ENCODE peak calls at places on chromosome X, in seven cellular contexts. One of them, this sample, is unnamed.

GRCh38 chrX:39397561-39398200 is 596.4 kb downstream of the MID1IP1 start:
- DNase-seq in MV-4-11: no peak
- DNase-seq in NCI-H187: no peak
- DNase-seq in stimulated activated CD8-positive, alpha-beta memory T cell treated with anti-CD3 and anti-CD28 coated beads, Interleukin-4, amount 100 ng/mL, for 4 hours: no peak
- DNase-seq in PC-3: no peak
- DNase-seq in psoas muscle: no peak
- DNase-seq in naive thymus-derived CD4-positive, alpha-beta T cell: no peak
- DNase-seq in this sample: peak

GRCh38 chrX:134520860-134521390 is 61.0 kb downstream of the HPRT1 start:
- DNase-seq in stimulated activated CD8-positive, alpha-beta memory T cell treated with anti-CD3 and anti-CD28 coated beads, Interleukin-4, amount 100 ng/mL, for 4 hours: no peak
- DNase-seq in MV-4-11: peak
- DNase-seq in psoas muscle: no peak
- DNase-seq in naive thymus-derived CD4-positive, alpha-beta T cell: no peak
- DNase-seq in NCI-H187: no peak
- DNase-seq in PC-3: peak
- DNase-seq in this sample: peak

GRCh38 chrX:68868902-68869800 is 40.3 kb downstream of the EFNB1 start:
- DNase-seq in psoas muscle: no peak
- DNase-seq in stimulated activated CD8-positive, alpha-beta memory T cell treated with anti-CD3 and anti-CD28 coated beads, Interleukin-4, amount 100 ng/mL, for 4 hours: no peak
- DNase-seq in NCI-H187: no peak
- DNase-seq in PC-3: no peak
- DNase-seq in naive thymus-derived CD4-positive, alpha-beta T cell: peak
- DNase-seq in MV-4-11: no peak
- DNase-seq in this sample: no peak

GRCh38 chrX:6226646-6227444 is 1.8 kb downstream of the NLGN4X start:
- DNase-seq in PC-3: no peak
- DNase-seq in MV-4-11: no peak
- DNase-seq in stimulated activated CD8-positive, alpha-beta memory T cell treated with anti-CD3 and anti-CD28 coated beads, Interleukin-4, amount 100 ng/mL, for 4 hours: no peak
- DNase-seq in psoas muscle: no peak
- DNase-seq in NCI-H187: no peak
- DNase-seq in naive thymus-derived CD4-positive, alpha-beta T cell: no peak
- DNase-seq in this sample: no peak

GRCh38 chrX:150587585-150588503 is 19.4 kb downstream of the MTM1 start:
- DNase-seq in PC-3: peak
- DNase-seq in naive thymus-derived CD4-positive, alpha-beta T cell: peak
- DNase-seq in MV-4-11: no peak
- DNase-seq in NCI-H187: no peak
- DNase-seq in psoas muscle: no peak
- DNase-seq in stimulated activated CD8-positive, alpha-beta memory T cell treated with anti-CD3 and anti-CD28 coated beads, Interleukin-4, amount 100 ng/mL, for 4 hours: peak
- DNase-seq in this sample: no peak

GRCh38 chrX:50858548-50858947 is 44.6 kb upstream of the SHROOM4 start:
- DNase-seq in MV-4-11: no peak
- DNase-seq in stimulated activated CD8-positive, alpha-beta memory T cell treated with anti-CD3 and anti-CD28 coated beads, Interleukin-4, amount 100 ng/mL, for 4 hours: no peak
- DNase-seq in naive thymus-derived CD4-positive, alpha-beta T cell: no peak
- DNase-seq in NCI-H187: no peak
- DNase-seq in PC-3: no peak
- DNase-seq in psoas muscle: no peak
- DNase-seq in this sample: no peak

GRCh38 chrX:48540015-48540350 is 469 bp downstream of the TBC1D25 start:
- DNase-seq in MV-4-11: peak
- DNase-seq in psoas muscle: no peak
- DNase-seq in stimulated activated CD8-positive, alpha-beta memory T cell treated with anti-CD3 and anti-CD28 coated beads, Interleukin-4, amount 100 ng/mL, for 4 hours: peak
- DNase-seq in NCI-H187: peak
- DNase-seq in naive thymus-derived CD4-positive, alpha-beta T cell: peak
- DNase-seq in PC-3: no peak
- DNase-seq in this sample: peak

GRCh38 chrX:94492541-94492940 is 818.5 kb downstream of the FAM133A start:
- DNase-seq in psoas muscle: no peak
- DNase-seq in MV-4-11: no peak
- DNase-seq in NCI-H187: no peak
- DNase-seq in naive thymus-derived CD4-positive, alpha-beta T cell: no peak
- DNase-seq in stimulated activated CD8-positive, alpha-beta memory T cell treated with anti-CD3 and anti-CD28 coated beads, Interleukin-4, amount 100 ng/mL, for 4 hours: no peak
- DNase-seq in PC-3: no peak
- DNase-seq in this sample: no peak

GRCh38 chrX:114675365-114675764 is 91.5 kb downstream of the HTR2C start:
- DNase-seq in PC-3: peak
- DNase-seq in NCI-H187: no peak
- DNase-seq in stimulated activated CD8-positive, alpha-beta memory T cell treated with anti-CD3 and anti-CD28 coated beads, Interleukin-4, amount 100 ng/mL, for 4 hours: no peak
- DNase-seq in MV-4-11: no peak
- DNase-seq in naive thymus-derived CD4-positive, alpha-beta T cell: no peak
- DNase-seq in psoas muscle: no peak
- DNase-seq in this sample: no peak

GRCh38 chrX:119389854-119390501 is 9.2 kb upstream of the SLC25A43 start:
- DNase-seq in naive thymus-derived CD4-positive, alpha-beta T cell: no peak
- DNase-seq in stimulated activated CD8-positive, alpha-beta memory T cell treated with anti-CD3 and anti-CD28 coated beads, Interleukin-4, amount 100 ng/mL, for 4 hours: no peak
- DNase-seq in NCI-H187: no peak
- DNase-seq in psoas muscle: no peak
- DNase-seq in MV-4-11: no peak
- DNase-seq in PC-3: no peak
- DNase-seq in this sample: no peak

GRCh38 chrX:20252392-20253231 is 14.1 kb downstream of the RPS6KA3 start:
- DNase-seq in psoas muscle: peak
- DNase-seq in PC-3: peak
- DNase-seq in naive thymus-derived CD4-positive, alpha-beta T cell: peak
- DNase-seq in NCI-H187: no peak
- DNase-seq in stimulated activated CD8-positive, alpha-beta memory T cell treated with anti-CD3 and anti-CD28 coated beads, Interleukin-4, amount 100 ng/mL, for 4 hours: peak
- DNase-seq in MV-4-11: peak
- DNase-seq in this sample: peak